ENCODE peak calls at places on chromosomes 7 and 10, in ten cellular contexts. Z is effector memory CD4-positive, alpha-beta T cell; C is upper lobe of left lung; L is cardiac fibroblast; A is mesenchymal stem cell; B is hypothalamus; V is substantia nigra; Y is HuH-7; J is HS-5; T is MCF 10A. R is an unnamed sample.
A peak's percentile ranks its signal among the peaks of the same experiment; 100 is the strongest.

GRCh38 chr10:72276421-72277339 is 3.0 kb downstream of the DDIT4 start:
- DNase-seq in L (peak; percentile 93), C (no peak), A (peak; percentile 79), Z (no peak), V (no peak), T (peak; percentile 97), Y (no peak), B (no peak), J (peak; percentile 58), R (no peak)

GRCh38 chr10:86945361-86946214 is 11.8 kb downstream of the MMRN2 start:
- DNase-seq in L (no peak), C (peak; percentile 18), T (peak; percentile 78), Z (no peak), J (no peak), A (no peak), Y (peak; percentile 44), V (no peak), B (no peak), R (no peak)

GRCh38 chr10:131730771-131731497 is 169.9 kb upstream of the PPP2R2D start:
- DNase-seq in Y (no peak), A (no peak), C (no peak), J (no peak), Z (no peak), B (no peak), V (no peak), L (no peak), T (no peak), R (no peak)

GRCh38 chr10:52353960-52354394 is 39.9 kb downstream of the DKK1 start:
- DNase-seq in V (no peak), Y (peak; percentile 47), Z (no peak), C (no peak), T (peak; percentile 47), J (peak; percentile 49), L (peak; percentile 55), B (no peak), A (peak; percentile 91), R (no peak)

GRCh38 chr7:149005427-149006344 is 22.6 kb downstream of the PDIA4 start:
- DNase-seq in V (peak; percentile 79), Z (peak; percentile 71), C (peak; percentile 86), A (peak; percentile 72), B (no peak), J (no peak), T (peak; percentile 65), L (peak; percentile 79), Y (peak; percentile 79), R (no peak)

GRCh38 chr10:112225771-112226438 is 42.3 kb upstream of the GPAM start:
- DNase-seq in J (no peak), C (no peak), A (no peak), T (no peak), B (no peak), Z (no peak), Y (no peak), V (no peak), L (no peak), R (no peak)

GRCh38 chr10:48465860-48466521 is 138.9 kb downstream of the ARHGAP22 start:
- DNase-seq in Z (no peak), A (no peak), V (no peak), J (no peak), Y (no peak), B (no peak), C (no peak), T (no peak), L (no peak), R (no peak)

GRCh38 chr7:51223505-51223904 is 93.1 kb downstream of the COBL start:
- DNase-seq in Z (no peak), L (no peak), T (no peak), C (no peak), J (no peak), Y (no peak), V (no peak), A (no peak), B (no peak), R (no peak)

GRCh38 chr7:36405409-36405803 is 15.7 kb downstream of the ANLN start:
- DNase-seq in C (no peak), A (no peak), L (no peak), J (no peak), B (no peak), Y (no peak), T (no peak), Z (no peak), V (no peak), R (no peak)

GRCh38 chr10:128084364-128084763 is 41.9 kb downstream of the MKI67 start:
- DNase-seq in Z (no peak), C (peak; percentile 14), Y (no peak), B (no peak), L (no peak), V (no peak), T (no peak), A (no peak), J (no peak), R (no peak)